ENCODE peak calls at places on chromosomes 16 and 17, in four cellular contexts. K is GM12878, C is H1, O is SK-N-SH. P is an unnamed sample.

GRCh38 chr16:26697826-26698225 is 368.9 kb upstream of the C16orf82 start:
- DNase-seq in K (no peak), C (no peak), O (no peak), P (no peak)

GRCh38 chr17:21029515-21029914 is 13.3 kb downstream of the USP22 start:
- DNase-seq in K (no peak), C (no peak), O (no peak), P (no peak)

GRCh38 chr17:40349477-40350409 is 14.8 kb downstream of the GJD3 start:
- DNase-seq in O (no peak), K (no peak), C (no peak), P (no peak)

GRCh38 chr16:84323626-84324025 is 28.9 kb downstream of the WFDC1 start:
- DNase-seq in K (no peak), C (no peak), O (no peak), P (no peak)

GRCh38 chr17:51997723-51998122 is 160.8 kb downstream of the CA10 start:
- DNase-seq in K (no peak), C (no peak), O (no peak), P (no peak)

GRCh38 chr17:34840758-34841157 is 120.5 kb downstream of the CCT6B start:
- DNase-seq in K (no peak), O (no peak), C (peak), P (no peak)

GRCh38 chr16:82070656-82071369 is 35.8 kb downstream of the HSD17B2 start:
- DNase-seq in K (no peak), O (no peak), C (no peak), P (no peak)

GRCh38 chr17:57930239-57930638 is 25.0 kb downstream of the CUEDC1 start:
- DNase-seq in O (no peak), K (no peak), C (no peak), P (no peak)

GRCh38 chr17:7786866-7787265 is 47.2 kb upstream of the KDM6B start:
- DNase-seq in K (no peak), C (no peak), O (no peak), P (no peak)

GRCh38 chr17:72502940-72503341 is 382.1 kb downstream of the SOX9 start:
- DNase-seq in C (no peak), K (no peak), O (no peak), P (no peak)

GRCh38 chr16:29315916-29316517 is 90.5 kb downstream of the NPIPB11 start:
- DNase-seq in K (no peak), O (peak), C (no peak), P (no peak)

GRCh38 chr17:46851029-46851741 is at the start of gene WNT9B:
- DNase-seq in C (peak), O (peak), K (no peak), P (peak)

GRCh38 chr17:43213545-43213944 is 1.9 kb downstream of the TMEM106A start:
- DNase-seq in C (no peak), O (no peak), K (no peak), P (no peak)

GRCh38 chr16:83336630-83337029 is 471.1 kb upstream of the HSBP1 start:
- DNase-seq in K (no peak), C (no peak), O (no peak), P (no peak)

GRCh38 chr17:48611681-48612455 is 1.1 kb upstream of the HOXB7 start:
- DNase-seq in C (no peak), K (no peak), O (no peak), P (no peak)

GRCh38 chr17:1559743-1560581 is 2.6 kb downstream of the PITPNA start:
- DNase-seq in K (no peak), C (no peak), O (no peak), P (no peak)

GRCh38 chr17:38910325-38910724 is 15.1 kb upstream of the LASP1NB start:
- DNase-seq in O (no peak), K (no peak), C (no peak), P (peak)

GRCh38 chr17:77644181-77644972 is 314.1 kb upstream of the TNRC6C start:
- DNase-seq in K (no peak), C (no peak), O (no peak), P (no peak)

GRCh38 chr16:31664683-31665482 is 137.2 kb downstream of the AHSP start:
- DNase-seq in O (no peak), K (no peak), C (no peak), P (no peak)

GRCh38 chr16:49739381-49739780 is 116.5 kb downstream of the ZNF423 start:
- DNase-seq in C (peak), K (no peak), O (peak), P (peak)

GRCh38 chr16:4461250-4462085 is 13.0 kb downstream of the NMRAL1 start:
- DNase-seq in O (peak), K (no peak), C (peak), P (peak)

GRCh38 chr17:52283872-52284271 is 125.4 kb upstream of the CA10 start:
- DNase-seq in O (no peak), K (no peak), C (no peak), P (no peak)

GRCh38 chr16:28898266-28898665 is 20.0 kb downstream of the ATP2A1 start:
- DNase-seq in C (no peak), O (no peak), K (no peak), P (no peak)

GRCh38 chr17:40922239-40922638 is 15.2 kb downstream of the KRT23 start:
- DNase-seq in O (no peak), K (no peak), C (no peak), P (no peak)

GRCh38 chr17:82808921-82809905 is 30.6 kb downstream of the ZNF750 start:
- DNase-seq in O (no peak), K (no peak), C (no peak), P (no peak)
- TF ChIP-seq NRF1 in O (no peak), K (no peak), C (no peak), P (no peak)

DNA sequence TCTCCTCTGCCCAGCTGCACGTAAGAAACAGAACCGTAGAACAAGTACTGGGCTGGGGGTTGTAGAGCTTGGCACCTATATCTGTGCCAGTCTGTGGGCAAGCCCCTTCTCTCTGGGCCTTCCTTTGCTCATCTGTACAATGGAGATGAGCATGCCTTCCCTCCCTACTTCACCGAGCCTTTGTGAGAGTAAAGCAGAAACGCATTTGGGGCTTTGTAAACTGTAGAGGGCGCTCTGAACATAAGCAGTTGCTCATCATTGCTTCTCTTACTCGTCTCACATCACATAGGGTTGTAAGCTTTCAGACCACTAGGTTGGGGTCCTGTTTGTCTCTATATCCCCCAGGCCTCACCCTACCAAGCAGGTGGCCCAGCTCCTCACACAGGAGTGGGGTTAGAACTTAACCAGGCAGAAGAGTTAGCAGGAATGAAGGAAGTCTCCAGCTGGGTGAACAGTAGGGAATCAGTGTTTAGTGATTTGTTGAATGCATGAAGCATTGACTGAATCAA is 15.1 kb downstream of the SAMD14 start:
- DNase-seq in O (peak), C (peak), K (no peak), P (peak)
- TF ChIP-seq JUND in O (no peak), C (no peak), K (no peak), P (no peak)

DNA sequence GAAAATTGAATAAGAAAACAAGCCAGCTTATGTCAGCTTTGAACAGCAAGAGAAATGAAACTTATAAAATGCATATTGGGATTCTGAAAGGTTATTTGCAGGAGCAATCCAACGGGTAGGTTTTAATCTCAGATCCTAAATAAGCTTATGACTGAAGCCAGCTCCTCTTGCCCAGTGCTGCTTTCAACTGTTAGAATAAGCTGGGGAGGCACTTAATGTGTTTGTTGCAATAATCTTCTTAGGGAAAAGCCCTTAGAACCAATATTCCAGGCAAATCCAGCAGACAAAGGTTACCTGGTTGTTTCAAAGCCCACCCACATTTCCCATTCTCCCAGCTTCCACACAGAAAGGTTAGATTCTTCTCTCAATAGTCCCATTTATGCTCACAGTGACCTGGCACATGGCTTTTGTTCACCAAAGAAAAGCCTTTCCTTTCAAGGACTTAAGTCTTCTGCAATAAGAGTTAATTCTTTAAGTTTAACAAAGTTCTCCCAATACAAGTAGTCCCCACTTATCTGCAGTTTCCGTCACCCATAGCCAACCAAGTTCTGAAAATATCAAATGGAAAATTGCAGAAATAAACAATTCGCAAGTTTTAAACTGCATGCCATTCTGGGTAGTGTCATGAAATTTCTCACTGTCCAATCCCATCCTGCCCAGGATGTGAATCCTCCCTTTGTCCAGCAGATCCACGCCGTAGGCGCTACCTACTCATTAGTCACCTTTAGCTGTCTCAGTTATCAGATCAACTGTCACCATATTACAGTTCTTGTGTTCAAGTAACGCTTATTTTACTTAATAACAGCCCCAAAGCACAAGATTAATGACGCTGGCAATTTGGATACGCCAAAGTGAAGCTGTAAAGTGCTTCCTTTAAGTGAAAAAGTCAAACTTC is 5.9 kb downstream of the TEX2 start:
- DNase-seq in C (no peak), K (no peak), O (no peak), P (no peak)
- TF ChIP-seq NRF1 in C (no peak), K (no peak), O (no peak), P (no peak)

GRCh38 chr17:10117581-10118001 is 80.8 kb downstream of the GAS7 start:
- DNase-seq in K (peak), C (no peak), O (no peak), P (no peak)
- TF ChIP-seq JUND in K (no peak), C (no peak), O (no peak), P (no peak)

DNA sequence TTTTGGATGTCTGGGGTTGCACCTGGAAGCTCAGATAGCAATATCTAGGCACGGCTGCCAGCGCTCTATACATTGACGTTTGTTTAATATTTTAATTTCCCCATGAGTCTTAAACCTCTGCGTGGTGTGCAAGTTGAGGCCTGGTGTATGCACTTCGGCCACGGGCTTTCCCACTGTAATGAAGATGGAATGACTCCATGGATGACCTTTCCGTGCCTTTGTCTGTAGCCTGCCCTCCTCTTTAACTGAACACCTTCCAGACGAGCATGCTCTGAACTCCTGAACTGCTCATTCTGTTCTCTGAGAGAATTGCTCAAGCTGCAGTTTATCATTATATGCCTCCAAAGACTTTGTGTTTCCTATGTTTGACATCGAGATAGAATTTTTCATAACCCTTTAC is 438.8 kb downstream of the WWOX start:
- DNase-seq in O (no peak), C (no peak), K (no peak), P (no peak)
- TF ChIP-seq NRF1 in O (no peak), C (no peak), K (no peak), P (no peak)

DNA sequence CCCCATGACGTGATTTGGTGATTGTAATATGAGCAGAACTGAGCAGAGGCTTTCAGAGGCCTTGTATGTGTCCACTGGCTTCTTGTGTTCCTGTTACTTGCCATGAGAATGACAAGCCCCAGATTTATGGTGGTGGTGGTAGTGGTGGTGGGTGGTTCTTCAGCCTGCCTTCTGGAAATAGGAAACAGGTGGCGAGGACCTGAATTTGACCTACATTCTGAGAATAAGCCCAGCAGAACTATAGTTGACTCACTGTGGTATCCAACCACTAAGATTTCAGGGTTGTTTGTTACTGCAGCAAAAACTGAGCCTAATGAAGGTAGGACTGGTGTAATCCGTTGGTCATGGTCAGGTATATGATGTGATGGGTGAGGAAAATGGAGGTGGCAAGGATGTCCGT is 93.0 kb downstream of the SHISA9 start:
- DNase-seq in C (no peak), K (no peak), O (no peak), P (no peak)
- TF ChIP-seq JUND in C (no peak), K (no peak), O (no peak), P (no peak)

DNA sequence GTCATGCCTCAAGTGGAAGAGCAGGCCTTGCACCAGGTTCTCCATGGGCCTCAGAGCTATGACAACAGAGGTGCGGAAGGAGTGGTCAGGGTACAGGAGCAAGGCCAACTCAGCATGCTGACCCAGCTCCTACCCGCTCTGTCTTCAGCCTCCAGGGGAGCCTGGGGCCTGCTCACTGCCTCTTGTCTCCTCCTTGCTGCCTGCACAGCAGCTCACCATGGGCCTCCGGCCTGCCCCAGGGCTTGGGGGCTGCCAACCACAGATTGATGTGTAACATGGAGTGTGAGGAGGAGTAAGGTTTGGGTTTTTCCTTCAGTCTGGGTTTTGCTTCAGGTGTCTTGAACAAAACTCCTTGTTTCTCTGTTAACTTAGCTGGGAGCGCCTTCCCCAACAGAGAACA is 62.1 kb downstream of the PLD6 start:
- DNase-seq in C (no peak), K (no peak), O (no peak), P (no peak)
- TF ChIP-seq NRF1 in C (no peak), K (no peak), O (no peak), P (no peak)

GRCh38 chr17:83110755-83111154 is 31.3 kb downstream of the METRNL start:
- DNase-seq in C (no peak), K (no peak), O (peak), P (no peak)

GRCh38 chr17:83109386-83109785 is 30.0 kb downstream of the METRNL start:
- DNase-seq in K (no peak), O (no peak), C (no peak), P (no peak)

GRCh38 chr17:83111516-83112282 is 32.3 kb downstream of the METRNL start:
- DNase-seq in K (no peak), C (no peak), O (no peak), P (no peak)

GRCh38 chr17:83108709-83109108 is 29.3 kb downstream of the METRNL start:
- DNase-seq in K (no peak), C (no peak), O (no peak), P (no peak)

DNA sequence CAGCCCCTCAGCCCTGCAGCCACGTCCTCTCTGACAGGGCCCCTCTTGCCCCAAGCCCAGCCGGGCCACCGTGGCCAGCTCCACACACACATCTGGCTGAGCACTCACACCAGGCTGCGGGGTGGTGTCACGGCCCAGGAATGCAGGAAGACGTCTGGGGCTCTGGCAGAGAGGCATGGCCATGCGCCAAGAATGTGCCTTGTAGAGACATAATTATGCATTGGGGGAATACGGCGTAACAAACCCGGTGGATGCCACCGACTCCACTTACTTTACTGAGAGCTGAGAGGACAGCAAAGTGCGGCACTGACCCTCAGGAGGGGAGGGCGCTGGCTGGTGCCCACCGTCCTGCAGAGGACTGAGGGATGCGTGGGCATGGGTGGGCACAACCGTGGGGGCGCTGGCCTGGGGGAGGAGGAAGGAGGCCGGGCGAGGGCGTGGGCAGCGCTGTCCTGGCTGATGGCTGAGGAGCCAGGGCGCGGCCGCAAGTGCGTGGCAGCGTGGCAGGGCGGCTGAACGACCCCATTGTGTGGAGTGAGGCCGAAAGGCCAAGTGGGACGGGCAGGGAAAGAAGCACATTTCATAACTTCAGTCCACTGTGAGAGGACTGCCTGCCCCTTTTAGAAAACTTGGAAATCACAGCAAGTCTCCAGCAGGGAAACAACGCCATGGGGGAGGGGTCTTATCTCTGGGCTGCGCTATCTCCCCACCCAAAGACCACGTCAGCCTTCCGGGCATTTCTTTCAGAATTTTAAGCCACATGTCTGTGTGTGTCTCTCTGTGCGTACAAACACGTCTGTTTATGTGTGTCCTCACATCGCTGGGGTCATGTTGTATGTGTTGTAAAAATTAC is 30.6 kb downstream of the METRNL start:
- DNase-seq in C (no peak), K (no peak), O (peak), P (no peak)
- TF ChIP-seq JUND in C (no peak), K (no peak), O (peak), P (peak)

DNA sequence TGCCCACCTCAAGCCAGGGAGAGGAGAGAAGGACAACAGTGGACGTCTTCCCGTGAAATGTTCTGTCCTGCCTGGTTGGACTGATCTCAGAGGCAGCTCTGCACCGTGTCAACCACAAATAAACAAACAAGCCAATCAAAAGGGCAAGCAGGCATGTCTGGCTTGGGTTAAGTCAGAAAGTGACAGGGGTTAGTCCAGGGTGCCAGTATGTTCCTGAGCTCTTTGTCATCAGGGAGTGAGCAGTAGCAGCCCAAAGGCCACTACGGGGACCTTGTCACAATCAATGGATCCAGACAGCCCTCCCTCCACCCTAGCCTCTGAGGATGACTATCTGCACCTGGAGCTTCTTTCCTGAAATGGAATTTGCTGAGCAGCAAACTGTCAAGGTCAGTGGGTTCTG is 35.0 kb downstream of the CNGB1 start:
- DNase-seq in O (no peak), K (no peak), C (no peak), P (no peak)
- TF ChIP-seq NRF1 in O (no peak), K (no peak), C (no peak), P (no peak)

P was measured in K562.